ENCODE peak calls at places on chromosomes 7 and 10, in seven cellular contexts. O is AML-193, E is NCI-H82, C is astrocyte of the hippocampus, X is fibroblast of the conjunctiva, R is T-cell, T is SW 1271. L is an unnamed sample.
A peak's percentile ranks its signal among the peaks of the same experiment; 100 is the strongest.

GRCh38 chr7:82623812-82624211 is 180.2 kb upstream of the CACNA2D1 start:
- DNase-seq in R (no peak), O (no peak), X (no peak), C (peak; percentile 46), E (no peak), T (no peak), L (no peak)

GRCh38 chr7:28855538-28856217 is 102.5 kb downstream of the TRIL start:
- DNase-seq in C (peak; percentile 93), E (no peak), R (no peak), T (no peak), X (peak; percentile 67), O (no peak), L (no peak)

GRCh38 chr7:6306471-6306870 is 34.0 kb upstream of the CYTH3 start:
- DNase-seq in C (peak; percentile 79), X (no peak), O (no peak), E (no peak), R (no peak), T (peak; percentile 81), L (no peak)

GRCh38 chr10:71970331-71970730 is 6.1 kb downstream of the CHST3 start:
- DNase-seq in O (no peak), T (no peak), E (peak; percentile 52), C (peak; percentile 59), R (no peak), X (no peak), L (no peak)

GRCh38 chr10:49257626-49258350 is 41.2 kb upstream of the C10orf71 start:
- DNase-seq in T (no peak), E (no peak), C (no peak), O (no peak), R (no peak), X (no peak), L (no peak)

GRCh38 chr10:79022565-79023488 is 45.9 kb upstream of the ZMIZ1 start:
- DNase-seq in E (peak; percentile 66), X (no peak), C (peak; percentile 39), T (no peak), O (no peak), R (no peak), L (no peak)

GRCh38 chr7:139708541-139708940 is 69.3 kb downstream of the HIPK2 start:
- DNase-seq in O (no peak), C (no peak), X (no peak), T (no peak), E (no peak), R (no peak), L (no peak)

GRCh38 chr10:14556285-14556956 is 218.3 kb downstream of the FAM107B start:
- DNase-seq in R (peak; percentile 41), X (no peak), O (no peak), C (no peak), T (no peak), E (peak; percentile 7), L (no peak)

GRCh38 chr7:102009628-102010027 is 192.2 kb downstream of the CUX1 start:
- DNase-seq in O (no peak), E (no peak), R (no peak), X (no peak), T (no peak), C (peak; percentile 79), L (no peak)

GRCh38 chr10:91054325-91054724 is 133.4 kb upstream of the ANKRD1 start:
- DNase-seq in R (no peak), E (no peak), C (peak; percentile 64), X (peak; percentile 6), T (no peak), O (no peak), L (no peak)

GRCh38 chr7:66737667-66738066 is 2.9 kb upstream of the RABGEF1 start:
- DNase-seq in O (no peak), E (no peak), X (no peak), T (no peak), C (no peak), R (no peak), L (no peak)

GRCh38 chr10:116699783-116700150 is 42.6 kb downstream of the HSPA12A start:
- DNase-seq in O (no peak), R (no peak), C (no peak), E (peak; percentile 91), T (no peak), X (no peak), L (no peak)

GRCh38 chr7:16046045-16046444 is 359.6 kb upstream of the MEOX2 start:
- DNase-seq in X (no peak), E (no peak), T (no peak), O (no peak), C (no peak), R (no peak), L (no peak)

GRCh38 chr10:79411546-79412495 is 33.6 kb downstream of the ZCCHC24 start:
- DNase-seq in T (no peak), C (no peak), E (no peak), X (no peak), R (no peak), O (no peak), L (no peak)

GRCh38 chr10:132536241-132536963 is 1.2 kb upstream of the INPP5A start:
- DNase-seq in X (no peak), T (no peak), C (no peak), O (peak; percentile 24), R (no peak), E (no peak), L (no peak)

GRCh38 chr10:101565370-101565900 is 22.6 kb downstream of the POLL start:
- DNase-seq in R (no peak), T (no peak), C (no peak), E (no peak), X (no peak), O (no peak), L (no peak)

GRCh38 chr10:64201936-64202335 is 680.7 kb downstream of the REEP3 start:
- DNase-seq in R (no peak), E (no peak), C (no peak), T (no peak), X (no peak), O (no peak), L (no peak)

GRCh38 chr10:110850099-110850498 is 21.6 kb upstream of the PDCD4 start:
- DNase-seq in C (no peak), R (no peak), E (no peak), T (no peak), O (no peak), X (no peak), L (no peak)

GRCh38 chr7:77415822-77416620 is at the start of gene GSAP:
- DNase-seq in X (no peak), R (peak; percentile 65), T (no peak), O (no peak), C (peak; percentile 66), E (peak; percentile 46), L (no peak)